ENCODE peak calls at places on chromosomes 12 and 14, in nine cellular contexts. Y is anterior cingulate cortex; F is stimulated activated CD8-positive, alpha-beta memory T cell treated with anti-CD3 and anti-CD28 coated beads, Interleukin-7, amount 100 ng/mL, for 1 hour; E is IMR-90; G is stimulated activated CD4-positive, alpha-beta T cell treated with anti-CD3 and anti-CD28 coated beads, Interleukin-12 subunit alpha, Interleukin-12 subunit beta, amount 100 ng/mL, for 48 hours; V is activated CD4-positive, alpha-beta T cell treated with anti-CD3 and anti-CD28 coated beads for 1 hour; P is A172; X is PC-9; U is activated T-cell treated with anti-CD3 and anti-CD28 coated beads for 1 hour. R is an unnamed sample.

GRCh38 chr12:27429606-27430005 is 16.9 kb upstream of the SMCO2 start:
- DNase-seq in Y (no peak), F (no peak), E (no peak), G (no peak), V (no peak), P (no peak), X (no peak), U (no peak), R (no peak)

GRCh38 chr12:85948340-85948739 is 74.2 kb downstream of the NTS start:
- DNase-seq in Y (no peak), F (no peak), E (no peak), G (no peak), V (no peak), P (no peak), X (no peak), U (no peak), R (no peak)

GRCh38 chr12:48002773-48003218 is 1.5 kb downstream of the COL2A1 start:
- DNase-seq in Y (no peak), F (no peak), E (peak; percentile 31), G (no peak), V (no peak), P (no peak), X (no peak), U (no peak), R (peak; percentile 45)

GRCh38 chr12:45409966-45410365 is 194.1 kb downstream of the ANO6 start:
- DNase-seq in Y (no peak), F (no peak), E (peak; percentile 93), G (no peak), V (no peak), P (no peak), X (no peak), U (no peak), R (no peak)

GRCh38 chr14:64910847-64911495 is 3.3 kb upstream of the CHURC1 start:
- DNase-seq in Y (no peak), F (no peak), E (peak; percentile 55), G (no peak), V (no peak), P (peak; percentile 10), X (no peak), U (no peak), R (peak; percentile 6)

GRCh38 chr12:4214912-4215861 is 58.4 kb upstream of the CCND2 start:
- DNase-seq in Y (no peak), F (no peak), E (no peak), G (peak; percentile 36), V (no peak), P (no peak), X (no peak), U (no peak), R (no peak)

GRCh38 chr12:29889737-29890136 is 106.0 kb upstream of the TMTC1 start:
- DNase-seq in Y (no peak), F (no peak), E (peak; percentile 32), G (no peak), V (no peak), P (peak; percentile 36), X (no peak), U (no peak), R (no peak)

GRCh38 chr14:104212206-104213095 is 74.1 kb downstream of the KIF26A start:
- DNase-seq in Y (no peak), F (no peak), E (no peak), G (no peak), V (no peak), P (no peak), X (no peak), U (no peak), R (no peak)

GRCh38 chr14:30608533-30609006 is 13.5 kb upstream of the SCFD1 start:
- DNase-seq in Y (no peak), F (no peak), E (peak; percentile 59), G (no peak), V (no peak), P (peak; percentile 6), X (no peak), U (no peak), R (no peak)

GRCh38 chr12:117513353-117513752 is 151.9 kb upstream of the NOS1 start:
- DNase-seq in Y (no peak), F (no peak), E (no peak), G (no peak), V (no peak), P (no peak), X (no peak), U (no peak), R (no peak)

GRCh38 chr12:131432532-131433260 is 278.2 kb upstream of the SFSWAP start:
- DNase-seq in Y (no peak), F (no peak), E (no peak), G (no peak), V (no peak), P (no peak), X (no peak), U (no peak), R (no peak)

GRCh38 chr12:69951108-69951507 is 126.1 kb downstream of the MYRFL start:
- DNase-seq in Y (no peak), F (no peak), E (no peak), G (no peak), V (no peak), P (no peak), X (no peak), U (no peak), R (no peak)

R was measured in COR-L47.